ENCODE peak calls at places on chromosomes 6 and 20, in ten cellular contexts. W is NCI-H69; Y is RWPE1; X is anterior cingulate cortex; L is nucleus accumbens; T is iPS-NIHi11; F is KBM-7; E is G401; C is naive thymus-derived CD8-positive, alpha-beta T cell; N is EL. M is an unnamed sample.

GRCh38 chr20:22763257-22763906 is 179.0 kb upstream of the FOXA2 start:
- DNase-seq in F (no peak), Y (peak), C (no peak), N (peak), T (no peak), E (no peak), L (no peak), W (no peak), X (no peak), M (no peak)

GRCh38 chr20:50283922-50284810 is 93.5 kb downstream of the CEBPB start:
- DNase-seq in L (no peak), N (peak), F (no peak), E (no peak), W (peak), C (no peak), Y (peak), X (no peak), T (no peak), M (no peak)

GRCh38 chr6:41489284-41489851 is 56.8 kb upstream of the FOXP4 start:
- DNase-seq in L (no peak), Y (no peak), C (no peak), N (no peak), X (no peak), W (peak), F (no peak), E (no peak), T (no peak), M (no peak)

GRCh38 chr6:38495922-38496635 is 143.7 kb downstream of the BTBD9 start:
- DNase-seq in L (peak), N (no peak), W (no peak), E (no peak), F (no peak), Y (no peak), C (no peak), X (peak), T (no peak), M (no peak)

GRCh38 chr6:7058250-7058923 is 49.4 kb upstream of the RREB1 start:
- DNase-seq in T (peak), L (no peak), E (no peak), F (peak), W (peak), X (no peak), C (no peak), Y (peak), N (peak), M (no peak)

GRCh38 chr6:135379647-135380046 is 117.9 kb downstream of the AHI1 start:
- DNase-seq in E (no peak), T (no peak), Y (no peak), C (no peak), N (no peak), F (no peak), L (no peak), X (no peak), W (peak), M (no peak)

GRCh38 chr6:19837511-19838441 is 606 bp downstream of the ID4 start:
- DNase-seq in L (no peak), F (no peak), T (peak), Y (no peak), E (no peak), N (peak), W (peak), X (no peak), C (no peak), M (peak)

GRCh38 chr6:168365422-168366165 is 46.0 kb upstream of the DACT2 start:
- DNase-seq in F (no peak), T (no peak), N (no peak), C (no peak), W (no peak), X (no peak), E (no peak), Y (no peak), L (no peak), M (no peak)

GRCh38 chr6:134288538-134289203 is 29.2 kb downstream of the SGK1 start:
- DNase-seq in W (no peak), F (peak), T (no peak), Y (peak), L (no peak), C (no peak), X (no peak), E (no peak), N (peak), M (no peak)

GRCh38 chr6:32439139-32439538 is 548 bp upstream of the HLA-DRA start:
- DNase-seq in W (no peak), X (no peak), L (no peak), Y (no peak), C (no peak), E (no peak), F (no peak), N (no peak), T (no peak), M (no peak)

GRCh38 chr6:4322846-4323309 is 187.5 kb upstream of the ECI2 start:
- DNase-seq in C (no peak), X (no peak), W (peak), L (no peak), T (no peak), E (no peak), F (no peak), Y (peak), N (peak), M (no peak)

GRCh38 chr20:5214826-5215225 is 88.0 kb downstream of the CDS2 start:
- DNase-seq in T (no peak), X (no peak), L (no peak), W (no peak), N (no peak), E (no peak), C (no peak), Y (no peak), F (no peak), M (peak)

GRCh38 chr6:139452176-139452876 is 77.9 kb upstream of the CITED2 start:
- DNase-seq in N (no peak), T (no peak), C (no peak), E (no peak), W (peak), Y (peak), L (no peak), X (no peak), F (peak), M (no peak)

GRCh38 chr6:39945626-39946025 is 11.4 kb upstream of the MOCS1 start:
- DNase-seq in W (no peak), X (no peak), Y (peak), N (no peak), T (no peak), F (no peak), C (no peak), E (no peak), L (no peak), M (no peak)

GRCh38 chr6:170444056-170444505 is 109.0 kb downstream of the PSMB1 start:
- DNase-seq in E (no peak), T (no peak), L (no peak), X (no peak), F (no peak), Y (no peak), N (no peak), W (no peak), C (no peak), M (no peak)

GRCh38 chr20:62386383-62387218 is at the start of gene RPS21:
- DNase-seq in E (peak), T (peak), L (peak), N (peak), C (peak), W (peak), Y (peak), F (peak), X (peak), M (peak)

GRCh38 chr6:722077-722524 is 29.2 kb upstream of the EXOC2 start:
- DNase-seq in W (peak), C (peak), Y (peak), F (peak), L (peak), T (peak), N (peak), X (peak), E (peak), M (peak)

GRCh38 chr6:55016261-55016660 is 158.1 kb upstream of the HCRTR2 start:
- DNase-seq in W (no peak), X (no peak), T (no peak), N (no peak), F (no peak), C (no peak), L (no peak), Y (no peak), E (no peak), M (no peak)

GRCh38 chr6:132614554-132614953 is 9.5 kb downstream of the TAAR2 start:
- DNase-seq in E (no peak), L (no peak), N (no peak), X (no peak), C (no peak), F (no peak), Y (peak), W (no peak), T (no peak), M (no peak)

GRCh38 chr20:63706852-63707557 is 771 bp downstream of the ARFRP1 start:
- DNase-seq in W (peak), L (peak), N (peak), F (peak), T (peak), Y (peak), X (no peak), E (peak), C (peak), M (peak)